ENCODE peak calls at places on chromosomes 4 and X, in four cellular contexts. D is WTC11, O is K562, T is HepG2. V is an unnamed sample.

GRCh38 chr4:156751486-156751885 is 220.1 kb downstream of the PDGFC start:
- DNase-seq in O (no peak), D (no peak), T (no peak), V (no peak)

GRCh38 chrX:110167952-110168451 is 149.9 kb downstream of the AMMECR1 start:
- DNase-seq in T (no peak), O (peak; percentile 77), D (peak; percentile 66), V (peak; percentile 80)

GRCh38 chrX:134741801-134742200 is 83.5 kb upstream of the PLAC1 start:
- DNase-seq in O (no peak), D (no peak), T (no peak), V (no peak)

GRCh38 chr4:68490826-68491457 is 43.7 kb downstream of the TMPRSS11E start:
- DNase-seq in D (no peak), T (no peak), O (no peak), V (no peak)

GRCh38 chr4:189121336-189121735 is 819.3 kb upstream of the FRG1 start:
- DNase-seq in O (no peak), D (no peak), T (no peak), V (no peak)

GRCh38 chrX:18617351-18617750 is 54.6 kb downstream of the RS1 start:
- DNase-seq in T (peak; percentile 82), D (no peak), O (no peak), V (no peak)

GRCh38 chr4:28451346-28451745 is 1590.7 kb downstream of the STIM2 start:
- DNase-seq in O (no peak), D (no peak), T (no peak), V (no peak)

GRCh38 chrX:13468096-13468495 is 101.3 kb upstream of the EGFL6 start:
- DNase-seq in T (no peak), O (no peak), D (no peak), V (no peak)

GRCh38 chrX:154526901-154527675 is 11.1 kb upstream of the FAM3A start:
- DNase-seq in T (peak; percentile 56), O (peak; percentile 68), D (peak; percentile 73), V (peak; percentile 78)

GRCh38 chr4:120052840-120053239 is 13.8 kb downstream of the MAD2L1 start:
- DNase-seq in D (no peak), T (no peak), O (no peak), V (no peak)

GRCh38 chr4:74453037-74453635 is 8.2 kb downstream of the AREG start:
- DNase-seq in O (no peak), D (no peak), T (no peak), V (no peak)

GRCh38 chr4:6024450-6024960 is 6.3 kb upstream of the C4orf50 start:
- DNase-seq in D (no peak), O (no peak), T (no peak), V (no peak)

GRCh38 chrX:1903380-1903935 is 288.6 kb downstream of the ASMT start:
- DNase-seq in D (no peak), O (no peak), T (peak; percentile 70), V (no peak)

GRCh38 chrX:76228499-76228898 is 55.6 kb downstream of the PBDC1 start:
- DNase-seq in O (no peak), T (no peak), D (no peak), V (no peak)

GRCh38 chr4:168723569-168723968 is 226.7 kb downstream of the PALLD start:
- DNase-seq in D (no peak), T (no peak), O (no peak), V (no peak)

GRCh38 chrX:110450050-110450449 is 91.4 kb downstream of the RTL9 start:
- DNase-seq in T (peak; percentile 42), D (peak; percentile 75), O (peak; percentile 73), V (peak; percentile 87)

GRCh38 chr4:188783606-188784157 is 644.4 kb downstream of the TRIML1 start:
- DNase-seq in O (no peak), T (no peak), D (no peak), V (no peak)

GRCh38 chr4:7020290-7020689 is 22.9 kb upstream of the TADA2B start:
- DNase-seq in T (no peak), O (peak; percentile 51), D (peak; percentile 44), V (no peak)

GRCh38 chrX:41449615-41450014 is 2.5 kb downstream of the NYX start:
- DNase-seq in T (no peak), O (no peak), D (no peak), V (peak; percentile 40)

GRCh38 chr4:1628892-1629703 is 55.0 kb downstream of the FAM53A start:
- DNase-seq in T (peak; percentile 30), O (peak; percentile 88), D (peak; percentile 87), V (peak; percentile 92)

GRCh38 chr4:142274137-142274536 is 572.0 kb downstream of the INPP4B start:
- DNase-seq in D (no peak), T (no peak), O (no peak), V (no peak)

GRCh38 chr4:98653890-98654867 is 4.2 kb downstream of the TSPAN5 start:
- DNase-seq in T (no peak), O (no peak), D (no peak), V (no peak)

GRCh38 chr4:152928286-152928685 is 7.8 kb upstream of the FHDC1 start:
- DNase-seq in T (no peak), D (no peak), O (no peak), V (no peak)

GRCh38 chr4:153204247-153205027 is at the start of gene TRIM2:
- DNase-seq in D (peak; percentile 74), O (peak; percentile 66), T (peak; percentile 71), V (peak; percentile 56)

GRCh38 chr4:102445213-102445612 is 55.9 kb upstream of the NFKB1 start:
- DNase-seq in D (no peak), T (no peak), O (no peak), V (no peak)

GRCh38 chrX:150907474-150907873 is 9.0 kb upstream of the CD99L2 start:
- DNase-seq in O (no peak), T (no peak), D (no peak), V (no peak)
- TF ChIP-seq ELF4 in O (no peak), T (no peak), D (no peak), V (no peak)

DNA sequence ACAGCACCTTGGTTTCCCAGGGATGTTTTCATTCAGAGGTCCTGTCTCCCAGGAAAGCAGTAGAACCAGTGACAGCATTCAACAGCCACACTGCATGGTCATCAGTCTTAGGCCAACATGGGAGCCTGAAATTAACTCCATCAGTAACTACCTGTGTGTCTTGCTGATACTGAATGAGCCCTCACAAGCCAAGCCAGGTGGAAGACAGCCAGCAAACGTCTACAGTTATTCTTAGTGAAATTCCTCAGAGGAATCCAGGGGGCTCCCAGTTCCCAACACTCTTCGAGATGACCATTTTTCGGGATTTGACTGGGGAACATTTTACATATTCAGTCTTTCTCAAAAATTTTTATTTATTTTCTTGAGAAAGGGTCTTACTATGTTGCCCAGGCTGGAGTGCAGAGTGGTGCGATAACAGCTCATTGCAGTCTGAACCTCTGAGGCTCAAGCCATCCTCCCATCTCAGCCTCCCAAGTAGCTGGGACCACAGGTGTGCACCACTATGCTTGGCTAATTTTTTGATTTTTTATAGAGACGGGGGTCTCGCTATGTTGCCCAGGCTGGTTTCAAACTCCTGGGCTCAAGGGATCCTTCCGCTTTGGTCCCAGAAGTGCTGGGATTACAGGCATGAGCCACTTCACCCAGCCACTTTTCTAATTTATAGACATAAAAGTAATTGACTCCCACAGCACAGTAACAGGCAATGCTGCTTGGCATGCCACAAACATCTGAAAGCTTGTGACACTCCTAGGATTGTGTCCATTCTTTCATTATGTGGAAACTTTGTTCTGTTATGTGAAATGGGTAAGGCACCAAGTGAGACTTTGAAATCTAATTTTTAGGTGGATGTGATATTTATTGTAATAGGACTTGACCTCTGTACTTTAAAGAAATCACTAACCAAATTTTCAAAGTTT is 116.9 kb downstream of the SOWAHB start:
- DNase-seq in T (no peak), D (no peak), O (no peak), V (no peak)
- TF ChIP-seq ELF4 in T (no peak), D (no peak), O (no peak), V (no peak)

DNA sequence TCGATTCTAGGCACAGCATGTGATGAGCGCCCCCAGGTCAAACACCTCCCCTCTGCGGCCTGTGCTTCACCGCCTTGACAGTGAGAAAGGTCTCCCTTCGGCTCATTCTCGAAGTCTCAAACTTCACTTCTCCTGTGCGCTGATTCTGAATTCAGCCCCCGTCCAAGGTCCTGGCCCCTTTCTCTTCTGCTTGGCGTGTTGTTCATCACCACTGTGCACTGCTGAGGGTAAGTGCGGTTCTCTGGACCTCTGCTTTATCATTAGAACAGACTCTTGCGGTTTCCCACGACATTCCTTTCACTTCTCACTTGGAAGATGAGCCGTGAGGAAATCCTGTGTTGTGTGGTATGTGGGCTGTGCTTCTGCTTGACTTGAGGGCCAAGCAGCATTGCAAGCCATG is 11.9 kb downstream of the HTT-AS start:
- DNase-seq in T (no peak), D (no peak), O (no peak), V (no peak)
- TF ChIP-seq ELF4 in T (no peak), D (no peak), O (no peak), V (no peak)

GRCh38 chr4:8419222-8420041 is 21.1 kb downstream of the ACOX3 start:
- DNase-seq in D (no peak), O (no peak), T (no peak), V (no peak)

GRCh38 chr4:8427761-8428287 is 12.7 kb downstream of the ACOX3 start:
- DNase-seq in D (no peak), T (peak; percentile 76), O (no peak), V (no peak)

GRCh38 chr4:8427262-8427661 is 13.3 kb downstream of the ACOX3 start:
- DNase-seq in T (no peak), O (no peak), D (no peak), V (no peak)

GRCh38 chr4:8422327-8422726 is 18.2 kb downstream of the ACOX3 start:
- DNase-seq in O (no peak), D (no peak), T (no peak), V (no peak)

GRCh38 chr4:8422786-8423185 is 17.7 kb downstream of the ACOX3 start:
- DNase-seq in D (no peak), T (no peak), O (no peak), V (no peak)
- TF ChIP-seq ELF4 in D (no peak), T (no peak), O (no peak), V (no peak)

GRCh38 chr4:26885912-26886274 is 25.3 kb downstream of the STIM2 start:
- DNase-seq in O (no peak), D (no peak), T (no peak), V (no peak)
- TF ChIP-seq ELF4 in O (no peak), D (no peak), T (no peak), V (no peak)

GRCh38 chrX:22349116-22349515 is 76.4 kb downstream of the CBLL2 start:
- DNase-seq in O (no peak), T (no peak), D (no peak), V (no peak)

GRCh38 chrX:22357621-22358020 is 84.9 kb downstream of the CBLL2 start:
- DNase-seq in O (no peak), T (no peak), D (no peak), V (no peak)

GRCh38 chrX:22351966-22352365 is 79.3 kb downstream of the CBLL2 start:
- DNase-seq in T (no peak), O (no peak), D (no peak), V (no peak)
- TF ChIP-seq ELF4 in T (no peak), O (no peak), D (no peak), V (no peak)

DNA sequence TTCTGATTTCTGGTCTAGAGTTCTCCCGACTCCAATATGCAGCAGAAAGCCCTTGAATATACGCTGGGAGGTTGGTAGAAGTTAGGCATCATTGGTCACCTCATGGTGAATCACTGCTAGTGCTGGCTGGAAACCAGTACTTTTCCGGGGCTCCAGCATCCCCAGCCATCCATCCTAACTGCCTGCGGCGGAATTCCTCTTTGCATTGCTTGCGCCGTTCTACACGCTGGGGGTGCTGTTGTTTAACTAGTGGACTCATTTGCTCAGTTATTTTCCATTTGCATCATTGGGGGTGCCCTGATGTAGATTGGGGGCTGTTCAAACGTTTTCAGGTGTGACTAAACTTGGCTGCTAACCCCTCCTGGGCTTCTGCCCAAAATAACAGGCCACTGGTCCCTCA is 23.3 kb upstream of the GPR50 start:
- DNase-seq in D (peak; percentile 63), T (peak; percentile 0), O (no peak), V (no peak)
- TF ChIP-seq ELF4 in D (no peak), T (no peak), O (no peak), V (no peak)

GRCh38 chr4:88737304-88738015 is 39.8 kb upstream of the NAP1L5 start:
- DNase-seq in D (peak; percentile 20), O (no peak), T (no peak), V (no peak)
- TF ChIP-seq ELF4 in D (no peak), O (no peak), T (no peak), V (no peak)